ENCODE peak calls at places on chromosome 19, in ten cellular contexts. Y, G, J, K, C, V, L, U, T and O are unnamed samples.

GRCh38 chr19:47848871-47849473 is 10.1 kb upstream of the TPRX2 start:
- DNase-seq in L (peak), T (no peak), Y (no peak), U (peak), K (no peak), V (no peak), G (no peak), C (no peak), J (peak), O (peak)

GRCh38 chr19:4909172-4909896 is at the start of gene UHRF1:
- DNase-seq in J (no peak), G (no peak), V (no peak), T (no peak), K (peak), U (peak), Y (peak), L (peak), C (peak), O (peak)

GRCh38 chr19:8370176-8371010 is 6.4 kb downstream of the ANGPTL4 start:
- DNase-seq in T (no peak), J (no peak), K (no peak), V (no peak), Y (no peak), G (no peak), U (no peak), C (no peak), L (no peak), O (no peak)

GRCh38 chr19:1038995-1039645 is 787 bp upstream of the ABCA7 start:
- DNase-seq in Y (no peak), U (no peak), G (no peak), J (no peak), V (no peak), T (no peak), K (no peak), C (no peak), L (no peak), O (no peak)

GRCh38 chr19:53945441-53945840 is 17.3 kb upstream of the CACNG8 start:
- DNase-seq in V (no peak), C (no peak), L (no peak), J (peak), Y (peak), U (no peak), G (no peak), K (no peak), T (no peak), O (no peak)

GRCh38 chr19:45090034-45090433 is 2.9 kb upstream of the PPP1R37 start:
- DNase-seq in G (no peak), V (no peak), J (no peak), K (no peak), Y (no peak), C (no peak), L (no peak), U (no peak), T (no peak), O (no peak)

GRCh38 chr19:4914736-4915501 is 5.6 kb downstream of the UHRF1 start:
- DNase-seq in U (peak), J (no peak), K (peak), Y (no peak), L (peak), V (peak), C (no peak), G (peak), T (peak), O (no peak)

GRCh38 chr19:1455336-1456120 is 5.6 kb downstream of the APC2 start:
- DNase-seq in G (peak), C (peak), K (no peak), U (no peak), T (peak), L (peak), V (peak), Y (peak), J (no peak), O (peak)

GRCh38 chr19:18999896-19000620 is 33.3 kb downstream of the SUGP2 start:
- DNase-seq in Y (no peak), C (no peak), L (no peak), T (no peak), K (no peak), J (peak), G (no peak), V (no peak), U (no peak), O (no peak)

GRCh38 chr19:3276341-3276799 is 51.9 kb downstream of the CELF5 start:
- DNase-seq in J (peak), T (no peak), K (no peak), Y (peak), L (no peak), U (no peak), V (no peak), C (peak), G (peak), O (peak)

GRCh38 chr19:39430675-39431593 is 4.8 kb downstream of the RPS16 start:
- DNase-seq in C (no peak), Y (peak), T (peak), J (no peak), K (no peak), U (no peak), L (peak), G (peak), V (peak), O (no peak)

GRCh38 chr19:17302391-17303166 is 646 bp downstream of the ABHD8 start:
- DNase-seq in K (no peak), L (no peak), J (no peak), G (no peak), U (no peak), Y (no peak), V (no peak), T (no peak), C (no peak), O (no peak)

GRCh38 chr19:459724-460511 is 915 bp downstream of the SHC2 start:
- DNase-seq in T (no peak), K (no peak), L (no peak), V (no peak), G (no peak), C (peak), J (peak), Y (peak), U (no peak), O (peak)

GRCh38 chr19:5547881-5548280 is 19.9 kb downstream of the TINCR start:
- DNase-seq in Y (peak), T (no peak), L (peak), C (peak), G (peak), J (peak), U (no peak), V (no peak), K (no peak), O (no peak)

GRCh38 chr19:5036733-5037681 is 68.1 kb downstream of the KDM4B start:
- DNase-seq in K (no peak), L (no peak), C (peak), J (no peak), U (no peak), V (no peak), G (no peak), Y (peak), T (no peak), O (no peak)

GRCh38 chr19:339262-339887 is 5.2 kb downstream of the MIER2 start:
- DNase-seq in K (no peak), U (no peak), V (no peak), G (no peak), L (no peak), J (no peak), T (no peak), Y (no peak), C (no peak), O (no peak)

GRCh38 chr19:48836089-48837017 is at the start of gene HSD17B14:
- DNase-seq in J (peak), Y (peak), G (no peak), U (no peak), C (no peak), L (peak), T (no peak), K (peak), V (no peak), O (peak)

GRCh38 chr19:4911786-4912672 is 2.7 kb downstream of the UHRF1 start:
- DNase-seq in K (peak), L (peak), Y (no peak), U (peak), V (peak), T (peak), J (peak), G (peak), C (peak), O (no peak)

GRCh38 chr19:38145627-38146026 is 78.4 kb downstream of the DPF1 start:
- DNase-seq in J (no peak), U (no peak), K (no peak), V (no peak), L (no peak), G (no peak), T (no peak), C (no peak), Y (no peak), O (no peak)

GRCh38 chr19:28727133-28727834 is 485.7 kb downstream of the UQCRFS1 start:
- DNase-seq in K (no peak), V (peak), L (no peak), J (peak), C (no peak), Y (no peak), G (peak), U (peak), T (peak), O (peak)

GRCh38 chr19:2327773-2328400 is 499 bp downstream of the LSM7 start:
- DNase-seq in K (peak), J (no peak), L (peak), Y (no peak), V (peak), C (peak), T (peak), U (no peak), G (peak), O (no peak)

GRCh38 chr19:11481777-11482383 is 1.0 kb upstream of the ELAVL3 start:
- DNase-seq in G (peak), L (peak), V (peak), U (peak), Y (peak), T (peak), J (peak), K (peak), C (peak), O (peak)

GRCh38 chr19:17235618-17236413 is 9.8 kb downstream of the OCEL1 start:
- DNase-seq in C (peak), L (peak), U (no peak), K (no peak), V (peak), J (peak), Y (peak), T (peak), G (peak), O (peak)

GRCh38 chr19:14871619-14872230 is 14.2 kb downstream of the OR7A17 start:
- DNase-seq in V (no peak), T (no peak), U (no peak), Y (no peak), L (peak), C (peak), G (peak), K (peak), J (no peak), O (no peak)

GRCh38 chr19:2984196-2984490 is 6.8 kb downstream of the TLE6 start:
- DNase-seq in K (no peak), Y (no peak), V (no peak), J (no peak), T (no peak), G (no peak), C (no peak), L (no peak), U (no peak), O (no peak)

GRCh38 chr19:33437351-33438015 is 64.0 kb downstream of the CEBPG start:
- DNase-seq in L (no peak), J (no peak), U (no peak), T (no peak), C (no peak), V (no peak), K (no peak), Y (no peak), G (no peak), O (no peak)

GRCh38 chr19:3360494-3361383 is 5.6 kb upstream of the NFIC start:
- DNase-seq in T (no peak), L (peak), K (no peak), G (no peak), Y (no peak), C (peak), J (no peak), V (peak), U (peak), O (no peak)

GRCh38 chr19:5282926-5283325 is 57.7 kb downstream of the PTPRS start:
- DNase-seq in J (no peak), T (no peak), Y (no peak), G (no peak), U (no peak), K (no peak), V (no peak), L (no peak), C (no peak), O (no peak)

GRCh38 chr19:40693896-40694295 is 3.4 kb upstream of the NUMBL start:
- DNase-seq in C (no peak), K (no peak), G (no peak), T (no peak), V (no peak), U (no peak), Y (no peak), J (no peak), L (no peak), O (no peak)

GRCh38 chr19:33054623-33055022 is 10.1 kb downstream of the RHPN2 start:
- DNase-seq in V (no peak), Y (no peak), U (no peak), J (no peak), G (peak), T (no peak), L (no peak), K (no peak), C (peak), O (no peak)

GRCh38 chr19:37079238-37079637 is 1.0 kb downstream of the ZNF420 start:
- DNase-seq in V (no peak), T (no peak), U (no peak), K (no peak), C (no peak), G (no peak), J (no peak), L (no peak), Y (no peak), O (no peak)